ENCODE peak calls at places on chromosomes 4 and X, in six cellular contexts. R is esophagus muscularis mucosa, A is suprapubic skin, X is SK-N-SH, T is A549, E is tibial nerve. W is an unnamed sample.

GRCh38 chrX:71181558-71181909 is 36.9 kb downstream of the NLGN3 start:
- DNase-seq in A (no peak), X (peak), R (no peak), T (no peak), E (peak), W (no peak)

GRCh38 chr4:7103599-7104365 is 35.9 kb upstream of the GRPEL1 start:
- DNase-seq in T (peak), R (no peak), X (peak), A (peak), E (peak), W (peak)

GRCh38 chrX:109270580-109271484 is 211.1 kb downstream of the GUCY2F start:
- DNase-seq in T (no peak), E (no peak), X (no peak), A (no peak), R (no peak), W (peak)

GRCh38 chr4:54998991-54999390 is 126.4 kb downstream of the KDR start:
- DNase-seq in X (no peak), T (no peak), R (no peak), E (no peak), A (no peak), W (no peak)

GRCh38 chr4:37279121-37279520 is 34.6 kb downstream of the NWD2 start:
- DNase-seq in T (no peak), X (no peak), E (no peak), R (no peak), A (no peak), W (no peak)

GRCh38 chr4:153750197-153750817 is 9.5 kb downstream of the RNF175 start:
- DNase-seq in T (peak), R (no peak), E (peak), X (peak), A (no peak), W (peak)

GRCh38 chrX:76398970-76399369 is 28.5 kb upstream of the MAGEE1 start:
- DNase-seq in T (no peak), R (no peak), E (no peak), A (no peak), X (no peak), W (no peak)

GRCh38 chrX:71282514-71283408 is 674 bp upstream of the NONO start:
- DNase-seq in A (no peak), E (no peak), R (no peak), X (peak), T (peak), W (no peak)

GRCh38 chr4:145935253-145936141 is 3.1 kb downstream of the ZNF827 start:
- DNase-seq in T (no peak), E (no peak), A (no peak), R (no peak), X (peak), W (peak)

GRCh38 chr4:181538435-181538834 is 704.8 kb upstream of the TENM3 start:
- DNase-seq in X (no peak), R (no peak), E (no peak), T (no peak), A (no peak), W (no peak)

GRCh38 chrX:30301977-30302376 is 7.2 kb downstream of the NR0B1 start:
- DNase-seq in A (no peak), E (no peak), X (no peak), R (no peak), T (no peak), W (no peak)

GRCh38 chr4:73416423-73417087 is 12.5 kb downstream of the ALB start:
- DNase-seq in A (no peak), R (no peak), E (no peak), T (no peak), X (no peak), W (no peak)

GRCh38 chrX:114611018-114611619 is 27.2 kb downstream of the HTR2C start:
- DNase-seq in A (no peak), T (peak), X (peak), R (no peak), E (peak), W (peak)

GRCh38 chrX:150966235-150966634 is 16.9 kb upstream of the HMGB3 start:
- DNase-seq in E (no peak), A (no peak), T (no peak), R (no peak), X (no peak), W (no peak)

GRCh38 chr4:168822481-168822880 is 187.6 kb downstream of the CBR4 start:
- DNase-seq in A (no peak), X (no peak), R (no peak), E (no peak), T (no peak), W (no peak)

GRCh38 chr4:106502106-106502699 is 133.6 kb upstream of the GIMD1 start:
- DNase-seq in X (peak), A (no peak), T (peak), R (no peak), E (peak), W (peak)

GRCh38 chr4:153346563-153346962 is 2.1 kb downstream of the MND1 start:
- DNase-seq in X (no peak), T (no peak), E (no peak), R (no peak), A (no peak), W (no peak)

GRCh38 chr4:8593268-8594096 is 917 bp downstream of the CPZ start:
- DNase-seq in R (no peak), E (no peak), X (no peak), A (no peak), T (no peak), W (no peak)

GRCh38 chr4:100823066-100823992 is 305.5 kb upstream of the EMCN start:
- DNase-seq in X (no peak), A (no peak), E (no peak), T (no peak), R (no peak), W (no peak)
- TF ChIP-seq EP300 in X (peak), A (no peak), E (no peak), T (no peak), R (no peak), W (no peak)

DNA sequence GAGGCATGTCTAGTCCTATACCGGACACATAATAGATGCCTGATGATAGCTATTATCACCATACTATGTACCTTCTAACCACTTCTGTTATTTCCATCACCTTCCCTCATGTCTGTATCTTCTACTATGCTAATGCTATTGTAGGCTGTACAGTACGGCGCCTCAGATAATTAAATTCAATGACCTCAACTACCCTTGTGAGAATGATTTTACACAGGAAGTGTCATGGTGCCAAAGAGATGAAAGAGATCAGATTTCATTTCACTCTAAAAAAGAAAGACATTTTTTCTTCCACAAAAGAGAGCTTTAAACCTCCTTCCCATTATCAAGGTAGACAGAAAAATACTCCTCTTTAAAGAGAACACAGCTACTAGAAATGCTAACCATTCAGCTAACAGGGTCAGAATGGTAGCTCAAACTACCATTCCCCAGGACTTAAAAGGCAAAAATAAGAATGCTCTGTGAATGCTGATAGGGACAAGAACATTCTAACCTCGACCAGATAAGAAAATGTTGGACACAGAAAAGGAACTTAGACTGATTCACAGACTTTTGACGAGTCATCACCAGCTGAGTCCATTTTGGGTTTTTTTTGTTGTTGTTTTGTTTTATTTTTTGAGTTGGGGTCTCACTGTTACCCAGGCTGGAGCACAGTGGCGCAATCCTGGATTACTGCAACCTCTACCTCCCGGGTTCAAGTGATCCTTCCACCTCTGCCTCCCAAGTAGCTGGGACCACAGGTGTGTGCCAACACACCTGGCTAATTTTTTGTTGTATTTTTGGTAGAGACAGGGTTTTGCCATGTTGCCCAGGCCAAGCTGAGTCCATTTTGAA is 99.2 kb upstream of the RAPGEF2 start:
- DNase-seq in R (no peak), A (no peak), E (no peak), X (no peak), T (no peak), W (no peak)
- TF ChIP-seq EP300 in R (no peak), A (no peak), E (no peak), X (no peak), T (no peak), W (no peak)

DNA sequence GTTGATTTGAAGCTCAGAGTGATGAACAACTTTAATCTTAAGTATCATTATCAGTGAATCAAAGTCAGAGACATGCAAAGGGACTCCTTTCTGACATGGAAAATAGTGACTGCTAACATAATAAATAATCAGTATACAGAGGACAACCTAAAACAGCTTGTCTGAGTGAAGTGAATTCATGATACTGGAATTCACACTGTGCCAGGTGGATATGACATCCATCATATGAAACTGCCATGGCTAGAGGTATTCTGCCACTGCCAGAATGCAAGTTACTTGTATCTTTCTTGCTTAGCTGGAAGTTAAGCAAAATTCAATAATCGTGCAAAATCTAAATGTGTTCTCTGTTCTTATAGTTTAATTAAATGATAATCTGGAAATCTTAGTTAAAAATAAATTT is 429.0 kb downstream of the CFAP47 start:
- DNase-seq in E (no peak), R (no peak), X (no peak), T (no peak), A (no peak), W (no peak)
- TF ChIP-seq EP300 in E (no peak), R (no peak), X (no peak), T (no peak), A (no peak), W (no peak)

DNA sequence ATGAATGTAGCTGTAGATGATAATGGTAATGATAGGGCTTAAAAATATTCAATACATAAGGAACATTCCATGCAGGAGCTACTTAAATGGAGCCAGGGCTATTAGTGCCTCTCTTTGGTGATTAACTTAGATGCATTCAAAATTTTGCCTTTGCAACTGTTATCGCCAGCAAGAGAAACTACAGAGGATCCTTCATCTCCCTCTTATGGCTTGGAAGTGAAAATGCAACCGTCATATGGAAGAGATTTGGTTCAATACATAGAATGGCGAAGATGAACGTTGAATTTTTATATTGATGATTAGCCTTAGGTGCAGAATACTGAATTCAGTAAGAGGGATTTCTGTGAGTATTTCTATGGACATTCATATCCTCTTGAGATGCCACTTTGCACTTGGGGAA is 134.5 kb upstream of the NLGN4X start:
- DNase-seq in T (no peak), A (no peak), E (no peak), X (peak), R (no peak), W (no peak)
- TF ChIP-seq EP300 in T (no peak), A (no peak), E (no peak), X (no peak), R (no peak), W (no peak)

DNA sequence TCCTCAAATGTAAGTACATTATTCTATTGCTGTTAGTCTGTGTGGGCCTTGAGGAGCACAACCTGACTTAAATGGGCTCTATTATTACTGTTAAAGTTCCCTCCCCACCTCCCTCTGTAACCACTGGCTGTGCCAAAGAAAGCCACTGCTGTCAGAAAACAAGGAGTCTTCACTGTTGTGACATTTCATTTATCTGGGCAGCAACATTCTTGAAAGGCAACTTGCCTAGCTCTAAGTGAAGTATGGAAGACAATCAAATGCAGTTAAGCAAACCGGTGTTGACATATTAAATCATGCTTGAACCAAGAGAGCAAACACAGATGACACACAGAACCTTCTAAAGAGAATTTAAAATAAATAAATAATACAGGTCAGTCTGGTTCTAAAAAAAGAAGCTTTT is 81.0 kb downstream of the EPHA5 start:
- DNase-seq in E (no peak), A (no peak), T (no peak), R (no peak), X (no peak), W (no peak)
- TF ChIP-seq EP300 in E (no peak), A (no peak), T (no peak), R (no peak), X (no peak), W (no peak)

DNA sequence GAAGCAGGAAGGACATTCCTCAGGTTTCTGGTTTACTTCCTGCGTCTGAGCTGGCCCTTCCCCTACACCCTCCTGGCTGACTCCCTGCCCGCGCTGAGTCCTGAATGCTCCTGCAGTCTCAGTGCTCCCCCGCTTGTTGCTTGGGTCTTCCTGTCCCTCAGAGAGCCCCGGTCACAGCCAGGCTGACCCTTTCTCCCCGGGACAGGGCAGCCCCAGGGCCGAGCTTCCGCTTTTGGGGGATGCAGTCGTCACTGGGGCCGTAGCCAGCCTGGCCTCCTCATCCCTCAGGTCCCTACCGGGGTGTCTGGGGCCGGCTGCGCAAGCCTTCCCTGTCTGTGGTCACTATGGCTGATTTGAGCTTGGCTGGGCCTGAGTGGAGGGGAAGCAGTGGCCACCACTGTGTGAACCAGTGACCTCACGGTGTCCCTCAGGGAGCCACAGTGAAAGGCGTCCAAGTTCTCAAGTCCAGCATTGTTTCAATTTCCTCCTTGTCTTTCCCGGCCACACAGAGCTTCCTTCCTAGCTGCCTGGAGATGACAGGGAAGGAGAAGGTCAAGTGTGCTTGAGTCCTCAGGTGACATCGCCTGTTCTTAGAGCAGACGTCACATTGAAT is 34.1 kb upstream of the ASMTL start:
- DNase-seq in X (no peak), E (no peak), R (no peak), A (no peak), T (no peak), W (no peak)
- TF ChIP-seq EP300 in X (no peak), E (peak), R (peak), A (no peak), T (no peak), W (no peak)

W was measured in stomach.